ENCODE peak calls at places on chromosomes 13 and 19, in five cellular contexts. W is heart left ventricle, N is cardiac muscle cell, Q is upper lobe of right lung, C is right lobe of liver. U is an unnamed sample.

GRCh38 chr13:112837371-112838037 is 131.5 kb upstream of the MCF2L start:
- DNase-seq in W (peak; percentile 43), N (peak; percentile 19), Q (no peak), C (no peak), U (no peak)

GRCh38 chr19:16608290-16608704 is 19.7 kb downstream of the MED26 start:
- DNase-seq in W (no peak), N (peak; percentile 90), Q (no peak), C (no peak), U (no peak)

GRCh38 chr19:39542198-39542597 is 2.2 kb upstream of the EID2 start:
- DNase-seq in W (no peak), N (peak; percentile 15), Q (no peak), C (no peak), U (no peak)

GRCh38 chr19:50433201-50434180 is 799 bp downstream of the MYBPC2 start:
- DNase-seq in W (no peak), N (no peak), Q (no peak), C (no peak), U (no peak)

GRCh38 chr19:7500811-7501450 is 12.1 kb upstream of the PEX11G start:
- DNase-seq in W (no peak), N (no peak), Q (peak; percentile 76), C (peak; percentile 70), U (no peak)

GRCh38 chr13:33129094-33129832 is 113.0 kb downstream of the KL start:
- DNase-seq in W (no peak), N (no peak), Q (no peak), C (peak; percentile 92), U (no peak)

GRCh38 chr13:113898391-113898790 is 34.5 kb upstream of the GAS6 start:
- DNase-seq in W (no peak), N (no peak), Q (no peak), C (no peak), U (no peak)

GRCh38 chr13:27970382-27971235 is 1.5 kb upstream of the CDX2 start:
- DNase-seq in W (no peak), N (no peak), Q (no peak), C (no peak), U (no peak)

GRCh38 chr19:58054792-58055482 is 4.1 kb upstream of the ZNF135 start:
- DNase-seq in W (peak; percentile 65), N (peak; percentile 38), Q (no peak), C (no peak), U (no peak)

GRCh38 chr19:48964205-48965032 is 690 bp upstream of the FTL start:
- DNase-seq in W (no peak), N (peak; percentile 70), Q (no peak), C (peak; percentile 80), U (no peak)

GRCh38 chr13:41645313-41645712 is 188.0 kb downstream of the RGCC start:
- DNase-seq in W (no peak), N (peak; percentile 85), Q (no peak), C (peak; percentile 75), U (no peak)

GRCh38 chr13:97030705-97031452 is 36.6 kb upstream of the OXGR1 start:
- DNase-seq in W (no peak), N (peak; percentile 83), Q (no peak), C (no peak), U (no peak)

GRCh38 chr13:113552786-113553540 is 31.6 kb upstream of the TFDP1 start:
- DNase-seq in W (no peak), N (no peak), Q (peak; percentile 32), C (no peak), U (no peak)

GRCh38 chr19:54460230-54461005 is 3.2 kb downstream of the LENG9 start:
- DNase-seq in W (no peak), N (no peak), Q (no peak), C (no peak), U (no peak)

GRCh38 chr19:53394522-53394973 is 401 bp upstream of the ZNF765 start:
- DNase-seq in W (peak; percentile 56), N (peak; percentile 60), Q (peak; percentile 68), C (peak; percentile 50), U (no peak)

GRCh38 chr13:53075356-53076041 is 46.9 kb downstream of the OLFM4 start:
- DNase-seq in W (no peak), N (no peak), Q (no peak), C (no peak), U (no peak)

GRCh38 chr19:50329146-50329925 is at the start of gene KCNC3:
- DNase-seq in W (peak; percentile 98), N (peak; percentile 99), Q (peak; percentile 100), C (peak; percentile 100), U (peak; percentile 75)

GRCh38 chr19:38417544-38418506 is 8.2 kb downstream of the RASGRP4 start:
- DNase-seq in W (peak; percentile 56), N (peak; percentile 43), Q (peak; percentile 89), C (peak; percentile 70), U (peak; percentile 28)

GRCh38 chr19:58305932-58306323 is 751 bp downstream of the ERVK3-1 start:
- DNase-seq in W (no peak), N (no peak), Q (no peak), C (no peak), U (no peak)

GRCh38 chr13:34591801-34592454 is 350.1 kb upstream of the NBEA start:
- DNase-seq in W (peak; percentile 17), N (no peak), Q (no peak), C (no peak), U (no peak)

GRCh38 chr13:107650081-107650701 is 565.1 kb downstream of the LIG4 start:
- DNase-seq in W (peak; percentile 12), N (peak; percentile 68), Q (peak; percentile 74), C (peak; percentile 50), U (no peak)

GRCh38 chr13:71770710-71771109 is 96.3 kb downstream of the DACH1 start:
- DNase-seq in W (no peak), N (no peak), Q (no peak), C (no peak), U (no peak)

GRCh38 chr19:49188626-49189200 is 31.1 kb downstream of the TRPM4 start:
- DNase-seq in W (no peak), N (no peak), Q (peak; percentile 59), C (no peak), U (no peak)

GRCh38 chr19:7540761-7541480 is 5.4 kb downstream of the PNPLA6 start:
- DNase-seq in W (no peak), N (peak; percentile 19), Q (peak; percentile 78), C (peak; percentile 48), U (no peak)

GRCh38 chr13:109979186-109979585 is 192.8 kb upstream of the IRS2 start:
- DNase-seq in W (no peak), N (no peak), Q (no peak), C (no peak), U (no peak)

GRCh38 chr19:33292595-33293254 is 9.6 kb downstream of the CEBPA start:
- DNase-seq in W (no peak), N (peak; percentile 18), Q (peak; percentile 82), C (peak; percentile 93), U (no peak)

GRCh38 chr19:41540041-41540695 is 35.8 kb upstream of the CEACAM21 start:
- DNase-seq in W (no peak), N (peak; percentile 19), Q (no peak), C (no peak), U (no peak)

GRCh38 chr19:30682576-30683536 is 310.7 kb downstream of the ZNF536 start:
- DNase-seq in W (peak; percentile 68), N (peak; percentile 81), Q (peak; percentile 77), C (peak; percentile 71), U (no peak)

GRCh38 chr19:49436381-49437017 is 4.8 kb downstream of the SLC17A7 start:
- DNase-seq in W (no peak), N (no peak), Q (no peak), C (no peak), U (peak; percentile 38)

GRCh38 chr19:53545271-53546065 is 7.5 kb downstream of the ZNF331 start:
- DNase-seq in W (no peak), N (no peak), Q (no peak), C (no peak), U (no peak)

GRCh38 chr19:21468791-21469190 is 36.6 kb upstream of the ZNF429 start:
- DNase-seq in W (no peak), N (no peak), Q (peak; percentile 25), C (no peak), U (no peak)

DNA sequence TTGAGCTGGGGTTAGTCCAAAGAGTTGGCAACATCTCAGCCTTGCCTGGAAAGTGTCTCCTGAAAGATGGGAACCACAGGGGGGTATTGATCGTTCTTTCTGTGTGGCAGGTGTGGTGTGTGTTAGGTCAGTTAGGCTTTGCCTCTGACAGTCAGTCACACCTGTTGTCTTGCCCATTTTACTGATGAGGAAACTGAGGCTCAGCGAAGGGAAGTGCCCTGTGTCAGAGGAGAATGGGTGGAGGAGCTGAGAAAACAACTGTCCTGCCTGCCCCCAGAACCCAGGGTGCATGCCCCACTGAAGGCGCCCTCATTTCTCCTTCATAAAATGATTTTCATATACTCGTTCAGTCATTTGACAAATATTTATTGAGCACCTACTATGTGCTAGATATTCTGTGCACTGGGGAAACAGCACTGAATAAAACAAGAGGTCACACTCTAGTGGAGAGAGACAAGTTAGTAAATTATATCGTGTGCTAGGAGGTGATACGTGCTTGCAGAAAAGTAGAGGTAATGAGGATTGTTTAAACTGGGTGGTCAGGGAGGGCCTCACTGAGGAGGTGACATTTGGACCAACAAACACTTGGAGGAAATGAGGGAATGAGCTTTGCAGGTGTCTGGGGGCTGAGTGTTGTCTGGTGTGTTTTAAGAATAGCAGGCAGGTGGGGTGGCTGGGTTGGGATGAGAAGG is 1.6 kb downstream of the FXYD5 start:
- DNase-seq in W (no peak), N (no peak), Q (no peak), C (no peak), U (no peak)
- H3K4me3 ChIP-seq in W (peak overlapping the region; percentile 78), N (no peak overlapping the region), Q (peak overlapping the region; percentile 66), C (no peak overlapping the region), U (peak overlapping the region; percentile 92)

GRCh38 chr19:13073263-13073662 is 29.4 kb downstream of the LYL1 start:
- DNase-seq in W (no peak), N (no peak), Q (no peak), C (no peak), U (no peak)
- H3K4me1 ChIP-seq in W (peaks cover 46% of the 10 kb centered on the region), N (peaks cover 5% of the 10 kb centered on the region), Q (peaks cover 28% of the 10 kb centered on the region), C (no peaks in the 10 kb centered on the region), U (no peaks in the 10 kb centered on the region)

DNA sequence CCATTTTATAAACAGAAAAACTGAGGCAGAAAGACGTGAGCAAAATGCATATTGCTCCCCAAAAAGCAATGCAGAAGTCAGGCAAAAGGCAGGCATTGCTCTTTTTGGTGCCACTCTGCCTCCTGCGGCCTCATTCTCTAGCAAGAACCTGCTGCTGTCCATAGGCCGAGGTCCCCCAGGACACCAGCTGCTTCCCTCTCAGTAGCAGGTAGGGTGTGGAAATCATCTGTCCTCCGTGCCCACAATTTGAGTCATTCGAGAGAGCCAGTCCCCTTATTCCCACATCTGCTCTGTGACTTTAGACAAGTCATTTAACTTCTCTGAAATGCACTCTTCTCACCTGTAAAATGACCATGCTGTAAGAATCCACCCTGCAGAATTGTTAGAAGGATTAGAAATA is 50.0 kb downstream of the TNFRSF19 start:
- DNase-seq in W (no peak), N (no peak), Q (no peak), C (no peak), U (no peak)
- H3K4me3 ChIP-seq in W (no peak overlapping the region), N (no peak overlapping the region), Q (no peak overlapping the region), C (no peak overlapping the region), U (no peak overlapping the region)

GRCh38 chr19:3723110-3723488 is 14.9 kb downstream of the TJP3 start:
- DNase-seq in W (no peak), N (no peak), Q (no peak), C (no peak), U (no peak)

GRCh38 chr19:3722443-3723109 is 14.4 kb downstream of the TJP3 start:
- DNase-seq in W (no peak), N (no peak), Q (no peak), C (no peak), U (no peak)

GRCh38 chr19:3720533-3720917 is 12.3 kb downstream of the TJP3 start:
- DNase-seq in W (no peak), N (no peak), Q (no peak), C (no peak), U (no peak)

GRCh38 chr19:3721131-3721899 is 13.1 kb downstream of the TJP3 start:
- DNase-seq in W (peak; percentile 75), N (peak; percentile 90), Q (peak; percentile 95), C (peak; percentile 77), U (peak; percentile 82)

GRCh38 chr19:3721900-3722442 is 13.8 kb downstream of the TJP3 start:
- DNase-seq in W (no peak), N (no peak), Q (no peak), C (no peak), U (no peak)
- H3K4me1 ChIP-seq in W (no peaks in the 10 kb centered on the region), N (no peaks in the 10 kb centered on the region), Q (peaks cover 23% of the 10 kb centered on the region), C (peaks cover 3% of the 10 kb centered on the region), U (peaks cover 16% of the 10 kb centered on the region)